ENCODE peak calls at places on chromosome 12, in eight cellular contexts. Q is dorsolateral prefrontal cortex, O is body of pancreas, D is RWPE2, I is HepG2, F is hepatocyte, U is neural progenitor cell, M is IMR-90. W is an unnamed sample. For H3K27me3, the result is how much of the 10 kb centered on the place peaks cover.

GRCh38 chr12:117502633-117503032 is 141.2 kb upstream of the NOS1 start:
- DNase-seq in Q (no peak), O (no peak), D (no peak), I (no peak), F (no peak), U (no peak), M (no peak), W (no peak)

GRCh38 chr12:19694627-19695026 is 255.3 kb downstream of the AEBP2 start:
- DNase-seq in Q (no peak), O (no peak), D (no peak), I (no peak), F (no peak), U (no peak), M (peak), W (peak)

GRCh38 chr12:49912345-49912744 is 8.6 kb upstream of the FAIM2 start:
- DNase-seq in Q (peak), O (no peak), D (peak), I (no peak), F (no peak), U (no peak), M (no peak), W (no peak)

GRCh38 chr12:13164271-13164670 is 32.3 kb upstream of the EMP1 start:
- DNase-seq in Q (no peak), O (no peak), D (no peak), I (no peak), F (no peak), U (no peak), M (no peak), W (no peak)

GRCh38 chr12:12726543-12727093 is 9.4 kb downstream of the CDKN1B start:
- DNase-seq in Q (no peak), O (no peak), D (no peak), I (no peak), F (no peak), U (no peak), M (peak), W (peak)

GRCh38 chr12:132834181-132834711 is 5.6 kb upstream of the GOLGA3 start:
- DNase-seq in Q (no peak), O (no peak), D (no peak), I (no peak), F (no peak), U (no peak), M (no peak), W (no peak)

GRCh38 chr12:96242597-96242996 is 48.4 kb downstream of the ELK3 start:
- DNase-seq in Q (no peak), O (no peak), D (peak), I (no peak), F (no peak), U (no peak), M (no peak), W (no peak)

GRCh38 chr12:51907083-51907863 is at the start of gene ACVRL1:
- DNase-seq in Q (peak), O (peak), D (peak), I (no peak), F (no peak), U (peak), M (no peak), W (no peak)

GRCh38 chr12:87274594-87275245 is 754.5 kb downstream of the C12orf50 start:
- DNase-seq in Q (no peak), O (no peak), D (no peak), I (no peak), F (peak), U (peak), M (peak), W (peak)

GRCh38 chr12:80713419-80713818 is 3.3 kb upstream of the MYF5 start:
- DNase-seq in Q (no peak), O (no peak), D (no peak), I (no peak), F (no peak), U (no peak), M (no peak), W (no peak)

GRCh38 chr12:80715850-80716249 is 862 bp upstream of the MYF5 start:
- DNase-seq in Q (no peak), O (no peak), D (no peak), I (no peak), F (no peak), U (no peak), M (no peak), W (no peak)

GRCh38 chr12:80714055-80714454 is 2.7 kb upstream of the MYF5 start:
- DNase-seq in Q (no peak), O (peak), D (no peak), I (no peak), F (peak), U (peak), M (peak), W (no peak)

GRCh38 chr12:80712866-80713265 is 3.8 kb upstream of the MYF5 start:
- DNase-seq in Q (no peak), O (no peak), D (no peak), I (no peak), F (no peak), U (no peak), M (no peak), W (no peak)

GRCh38 chr12:80714846-80715245 is 1.9 kb upstream of the MYF5 start:
- DNase-seq in Q (no peak), O (no peak), D (no peak), I (no peak), F (no peak), U (no peak), M (no peak), W (no peak)
- H3K27me3 ChIP-seq in Q (under half), O (under half), D (under half), I (under half), F (half or more), U (half or more), M (under half), W (under half)

DNA sequence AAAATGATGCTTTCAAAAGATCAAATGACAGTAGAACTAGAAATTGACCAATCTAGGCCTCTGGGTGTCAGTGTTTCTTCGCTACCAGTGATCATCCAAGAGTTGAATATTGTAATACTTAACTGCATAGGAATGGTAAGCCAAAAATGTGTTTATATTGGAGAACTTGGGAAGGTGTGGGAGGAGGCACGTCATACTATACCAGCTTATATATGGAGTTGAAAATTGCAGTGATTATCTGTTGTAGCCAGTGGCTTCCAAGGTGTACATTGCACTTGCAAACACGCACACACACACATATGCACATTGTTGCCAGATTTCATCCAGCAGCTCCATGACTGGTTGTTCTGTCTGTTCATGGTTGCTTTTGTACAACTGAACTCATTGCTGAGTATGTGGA is 36.1 kb downstream of the EID3 start:
- DNase-seq in Q (no peak), O (no peak), D (no peak), I (no peak), F (no peak), U (no peak), M (peak), W (no peak)
- TF ChIP-seq CTCF in Q (peak), O (no peak), D (no peak), I (no peak), F (no peak), U (no peak), M (peak), W (no peak)

GRCh38 chr12:2167231-2167630 is 114.4 kb downstream of the CACNA1C start:
- DNase-seq in Q (no peak), O (no peak), D (no peak), I (no peak), F (no peak), U (no peak), M (no peak), W (no peak)
- H3K4me3 ChIP-seq in Q (no peak), O (no peak), D (no peak), I (no peak), F (no peak), U (no peak), M (no peak), W (no peak)

GRCh38 chr12:54048694-54049093 is 4.9 kb upstream of the HOXC4 start:
- DNase-seq in Q (no peak), O (no peak), D (no peak), I (no peak), F (no peak), U (no peak), M (no peak), W (no peak)

GRCh38 chr12:54045868-54046529 is 7.6 kb upstream of the HOXC4 start:
- DNase-seq in Q (no peak), O (no peak), D (no peak), I (no peak), F (no peak), U (no peak), M (no peak), W (no peak)

GRCh38 chr12:54046809-54047159 is 6.9 kb upstream of the HOXC4 start:
- DNase-seq in Q (no peak), O (no peak), D (no peak), I (no peak), F (no peak), U (no peak), M (no peak), W (no peak)

GRCh38 chr12:54047964-54048303 is 5.7 kb upstream of the HOXC4 start:
- DNase-seq in Q (no peak), O (no peak), D (no peak), I (no peak), F (no peak), U (peak), M (no peak), W (no peak)

GRCh38 chr12:54047160-54047963 is 6.3 kb upstream of the HOXC4 start:
- DNase-seq in Q (no peak), O (no peak), D (no peak), I (no peak), F (no peak), U (peak), M (no peak), W (no peak)
- H3K27me3 ChIP-seq in Q (half or more), O (under half), D (half or more), I (under half), F (half or more), U (half or more), M (half or more), W (half or more)

GRCh38 chr12:5973461-5974115 is 28.5 kb upstream of the ANO2 start:
- DNase-seq in Q (no peak), O (no peak), D (no peak), I (no peak), F (no peak), U (no peak), M (no peak), W (no peak)

GRCh38 chr12:5971194-5971850 is 26.3 kb upstream of the ANO2 start:
- DNase-seq in Q (no peak), O (no peak), D (no peak), I (no peak), F (no peak), U (no peak), M (no peak), W (no peak)

GRCh38 chr12:5967645-5968415 is 22.8 kb upstream of the ANO2 start:
- DNase-seq in Q (no peak), O (no peak), D (no peak), I (no peak), F (no peak), U (no peak), M (no peak), W (no peak)

GRCh38 chr12:5969156-5969973 is 24.3 kb upstream of the ANO2 start:
- DNase-seq in Q (no peak), O (no peak), D (no peak), I (no peak), F (no peak), U (peak), M (no peak), W (no peak)

GRCh38 chr12:5969974-5970690 is 25.1 kb upstream of the ANO2 start:
- DNase-seq in Q (no peak), O (no peak), D (no peak), I (no peak), F (no peak), U (no peak), M (no peak), W (no peak)
- TF ChIP-seq CTCF in Q (no peak), O (no peak), D (no peak), I (no peak), F (no peak), U (peak), M (no peak), W (no peak)

W was measured in bronchial epithelial cell.